ENCODE peak calls at places on chromosomes 7 and 10, in five cellular contexts. Z is astrocyte of the spinal cord, L is SK-N-SH, O is GM06990, F is cardiac muscle cell. K is an unnamed sample.

GRCh38 chr7:100127866-100128601 is 1.3 kb downstream of the MBLAC1 start:
- DNase-seq in Z (no peak), L (peak), O (peak), F (peak), K (peak)

GRCh38 chr7:104039363-104039762 is 49.9 kb upstream of the RELN start:
- DNase-seq in O (no peak), F (no peak), Z (no peak), L (no peak), K (no peak)

GRCh38 chr7:140333209-140333608 is 65.1 kb downstream of the SLC37A3 start:
- DNase-seq in F (no peak), L (no peak), O (no peak), Z (no peak), K (no peak)

GRCh38 chr7:132939495-132939894 is 142.4 kb downstream of the CHCHD3 start:
- DNase-seq in F (no peak), Z (no peak), L (no peak), O (no peak), K (no peak)

GRCh38 chr7:69762821-69763352 is 164.6 kb downstream of the AUTS2 start:
- DNase-seq in Z (no peak), O (peak), L (no peak), F (no peak), K (no peak)

GRCh38 chr7:40726559-40726958 is 591.8 kb downstream of the SUGCT start:
- DNase-seq in O (no peak), F (no peak), L (no peak), Z (no peak), K (no peak)

GRCh38 chr7:25116621-25117020 is 8.4 kb downstream of the CYCS start:
- DNase-seq in Z (no peak), L (no peak), O (no peak), F (no peak), K (no peak)

GRCh38 chr10:63103971-63104409 is 29.1 kb upstream of the NRBF2 start:
- DNase-seq in O (no peak), L (no peak), F (no peak), Z (no peak), K (no peak)

GRCh38 chr10:98344589-98345038 is 70.4 kb downstream of the PYROXD2 start:
- DNase-seq in L (no peak), O (no peak), Z (peak), F (peak), K (no peak)

GRCh38 chr7:50648076-50648475 is 82.9 kb upstream of the DDC start:
- DNase-seq in O (no peak), L (no peak), Z (no peak), F (no peak), K (no peak)

GRCh38 chr7:159226303-159226702 is 81.6 kb upstream of the VIPR2 start:
- DNase-seq in O (no peak), L (peak), F (no peak), Z (no peak), K (no peak)

GRCh38 chr10:122013311-122013780 is 24.4 kb downstream of the TACC2 start:
- DNase-seq in O (no peak), Z (no peak), L (no peak), F (no peak), K (no peak)

GRCh38 chr7:2980406-2981102 is 63.1 kb downstream of the CARD11 start:
- DNase-seq in F (no peak), Z (no peak), L (no peak), O (peak), K (peak)

GRCh38 chr10:126841341-126841902 is 63.8 kb upstream of the DOCK1 start:
- DNase-seq in F (no peak), Z (no peak), O (no peak), L (no peak), K (no peak)

GRCh38 chr7:4108951-4109350 is 573.1 kb upstream of the FOXK1 start:
- DNase-seq in F (no peak), Z (no peak), O (no peak), L (no peak), K (no peak)

GRCh38 chr7:33831389-33832118 is 73.8 kb upstream of the BMPER start:
- DNase-seq in F (no peak), O (no peak), L (no peak), Z (no peak), K (no peak)

GRCh38 chr10:117470733-117471132 is 71.8 kb upstream of the EMX2 start:
- DNase-seq in Z (no peak), F (no peak), O (no peak), L (no peak), K (no peak)

GRCh38 chr10:48400129-48400849 is 93.8 kb downstream of the MAPK8 start:
- DNase-seq in F (no peak), O (no peak), Z (peak), L (no peak), K (no peak)

GRCh38 chr7:43758861-43759683 is 592 bp downstream of the BLVRA start:
- DNase-seq in L (peak), Z (peak), F (peak), O (peak), K (peak)

GRCh38 chr10:96636546-96636945 is 49.7 kb upstream of the TM9SF3 start:
- DNase-seq in F (no peak), O (no peak), L (no peak), Z (no peak), K (no peak)

GRCh38 chr7:9242604-9243003 is 809.2 kb downstream of the NXPH1 start:
- DNase-seq in L (no peak), F (no peak), O (no peak), Z (no peak), K (no peak)

GRCh38 chr10:91335147-91335546 is 75.0 kb upstream of the HECTD2 start:
- DNase-seq in O (no peak), L (no peak), Z (no peak), F (no peak), K (no peak)

GRCh38 chr7:82429408-82429807 is 14.2 kb downstream of the CACNA2D1 start:
- DNase-seq in L (no peak), F (no peak), Z (no peak), O (no peak), K (no peak)

GRCh38 chr10:28711079-28711478 is 33.8 kb downstream of the BAMBI start:
- DNase-seq in L (no peak), O (no peak), F (no peak), Z (no peak), K (no peak)

GRCh38 chr10:71751515-71752224 is 21.6 kb downstream of the VSIR start:
- DNase-seq in L (no peak), Z (no peak), O (no peak), F (no peak), K (no peak)

GRCh38 chr10:128481152-128481551 is 354.9 kb upstream of the MKI67 start:
- DNase-seq in F (no peak), Z (no peak), L (no peak), O (no peak), K (no peak)

GRCh38 chr7:45391618-45392451 is 182.3 kb upstream of the ADCY1 start:
- DNase-seq in L (peak), O (no peak), Z (no peak), F (no peak), K (no peak)

GRCh38 chr10:5530412-5530806 is 5.6 kb downstream of the CALML3 start:
- DNase-seq in L (no peak), O (no peak), Z (no peak), F (no peak), K (no peak)

GRCh38 chr7:1854521-1855395 is 184.7 kb downstream of the ELFN1 start:
- DNase-seq in O (no peak), Z (no peak), L (no peak), F (no peak), K (no peak)

GRCh38 chr7:79199266-79199665 is 254.2 kb downstream of the MAGI2 start:
- DNase-seq in F (no peak), Z (no peak), O (no peak), L (no peak), K (no peak)

GRCh38 chr10:86057708-86058107 is 308.9 kb downstream of the GRID1 start:
- DNase-seq in F (no peak), Z (no peak), L (no peak), O (no peak), K (no peak)

GRCh38 chr7:93327006-93327633 is 95.0 kb downstream of the VPS50 start:
- DNase-seq in L (no peak), Z (peak), O (no peak), F (no peak), K (no peak)

GRCh38 chr10:62053860-62054259 is 152.4 kb downstream of the ARID5B start:
- DNase-seq in Z (no peak), F (no peak), O (no peak), L (no peak), K (no peak)

GRCh38 chr10:100802607-100803006 is 57.2 kb downstream of the PAX2 start:
- DNase-seq in Z (no peak), F (no peak), L (no peak), O (no peak), K (no peak)

GRCh38 chr10:102537948-102538347 is 34.2 kb downstream of the SUFU start:
- DNase-seq in Z (no peak), L (no peak), O (no peak), F (no peak), K (no peak)

GRCh38 chr10:96606216-96606615 is 19.4 kb upstream of the TM9SF3 start:
- DNase-seq in O (no peak), L (no peak), Z (peak), F (no peak), K (no peak)

DNA sequence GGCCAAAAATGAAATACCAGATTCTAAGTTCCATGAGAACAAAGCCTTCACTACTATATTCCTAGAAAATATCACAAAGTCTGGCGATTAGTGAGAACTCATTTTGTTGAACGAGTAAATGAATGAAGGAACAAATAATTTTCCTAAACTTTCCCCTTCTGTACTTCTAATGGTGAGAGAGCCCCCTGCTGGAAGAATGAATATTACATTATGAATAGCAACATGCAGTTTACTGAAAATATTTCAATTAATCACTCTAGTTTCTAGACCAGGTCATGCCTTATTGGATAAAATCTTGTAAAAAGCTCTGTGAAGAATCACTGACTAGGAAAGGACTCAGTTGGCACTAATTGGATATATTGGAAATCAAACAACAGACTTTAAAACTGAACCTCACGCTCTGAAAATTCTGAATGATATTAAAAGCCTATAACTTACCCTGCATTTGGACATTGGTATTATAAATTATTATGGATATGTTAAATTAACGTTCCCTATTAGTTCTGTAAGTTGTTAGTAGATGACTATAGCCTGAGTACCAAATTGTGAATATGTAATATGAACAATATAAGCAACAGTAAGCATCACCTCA is 32.4 kb upstream of the MTPN start:
- DNase-seq in F (peak), L (peak), O (no peak), Z (peak), K (peak)
- TF ChIP-seq CTCF in F (peak), L (peak), O (peak), Z (peak), K (peak)

DNA sequence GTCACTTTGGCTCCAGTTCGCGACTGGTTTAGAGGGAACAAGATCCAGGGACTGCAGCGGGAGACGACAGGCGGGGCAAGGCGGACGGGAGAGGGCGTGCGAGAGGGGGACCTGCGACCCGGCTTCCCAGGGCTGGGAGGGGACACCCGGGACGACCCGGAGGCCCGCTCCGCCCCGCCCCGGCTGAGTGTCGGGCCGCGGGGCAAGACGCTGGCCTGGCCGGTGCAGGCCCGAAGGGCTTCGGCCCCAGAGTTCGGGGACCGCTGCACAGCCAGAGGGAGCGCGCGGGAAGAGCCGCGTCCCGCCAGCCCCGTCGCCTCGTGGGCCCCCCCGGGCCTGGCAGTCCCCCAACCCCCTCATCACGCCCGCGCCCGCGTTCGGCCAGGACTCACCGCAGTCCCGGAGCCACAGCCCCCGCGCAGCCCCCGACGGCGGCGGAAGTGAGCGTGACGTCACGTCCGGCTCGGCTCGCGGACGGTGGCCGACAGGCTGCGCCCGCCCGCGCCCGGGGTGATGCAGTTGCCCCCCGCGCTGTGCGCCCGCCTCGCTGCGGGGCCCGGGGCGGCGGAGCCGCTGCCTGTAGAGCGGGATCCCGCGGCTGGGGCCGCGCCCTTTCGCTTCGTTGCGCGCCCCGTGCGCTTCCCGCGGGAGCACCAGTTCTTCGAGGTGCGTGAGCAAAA is at the start of the genes TUBGCP2 and ZNF511:
- DNase-seq in F (peak), L (peak), O (peak), Z (peak), K (peak)
- TF ChIP-seq CTCF in F (peak), L (no peak), O (peak), Z (peak), K (no peak)

DNA sequence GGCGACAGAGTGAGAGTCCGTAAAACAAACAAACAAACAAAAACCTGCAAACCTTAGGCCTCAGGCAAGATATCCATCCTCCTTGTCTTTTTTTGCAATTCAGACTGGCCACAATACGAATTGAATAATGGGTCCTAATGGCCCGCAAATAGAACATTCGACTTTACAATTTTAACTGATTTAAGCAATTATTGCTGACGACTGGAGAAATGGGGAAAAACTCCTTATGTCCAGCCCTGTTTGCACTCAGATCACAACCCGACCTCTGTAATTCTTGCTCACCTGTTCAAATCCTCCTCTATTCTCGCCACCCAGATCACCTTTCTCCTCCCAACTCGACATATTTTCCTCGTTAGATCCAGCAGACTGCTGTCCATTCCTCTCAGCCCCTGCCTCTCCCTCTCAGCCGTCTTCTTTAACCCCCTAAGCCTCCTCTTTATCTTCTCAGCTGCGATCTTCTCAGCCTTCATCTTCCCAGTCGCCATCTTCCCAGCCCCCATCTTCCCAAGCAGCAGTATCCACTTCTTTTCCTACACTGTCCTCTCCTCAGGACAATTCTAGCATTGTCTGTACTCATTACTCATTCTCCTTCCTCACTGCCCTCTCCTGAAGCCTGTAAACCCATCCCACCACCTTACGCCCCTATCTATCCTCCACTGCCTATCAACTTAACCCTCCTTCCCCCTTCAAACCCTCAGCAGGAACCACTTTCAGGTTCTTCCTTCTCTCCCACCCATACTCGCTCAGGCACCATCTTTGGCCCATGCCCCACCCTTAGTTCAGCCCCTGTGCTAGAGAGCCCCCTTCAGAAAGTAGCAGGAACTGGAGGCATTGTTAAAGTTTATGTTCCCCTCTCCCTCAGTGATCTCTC is 61.8 kb downstream of the LRRC17 start:
- DNase-seq in O (no peak), L (no peak), F (no peak), Z (no peak), K (no peak)
- TF ChIP-seq CTCF in O (peak), L (peak), F (peak), Z (no peak), K (peak)

DNA sequence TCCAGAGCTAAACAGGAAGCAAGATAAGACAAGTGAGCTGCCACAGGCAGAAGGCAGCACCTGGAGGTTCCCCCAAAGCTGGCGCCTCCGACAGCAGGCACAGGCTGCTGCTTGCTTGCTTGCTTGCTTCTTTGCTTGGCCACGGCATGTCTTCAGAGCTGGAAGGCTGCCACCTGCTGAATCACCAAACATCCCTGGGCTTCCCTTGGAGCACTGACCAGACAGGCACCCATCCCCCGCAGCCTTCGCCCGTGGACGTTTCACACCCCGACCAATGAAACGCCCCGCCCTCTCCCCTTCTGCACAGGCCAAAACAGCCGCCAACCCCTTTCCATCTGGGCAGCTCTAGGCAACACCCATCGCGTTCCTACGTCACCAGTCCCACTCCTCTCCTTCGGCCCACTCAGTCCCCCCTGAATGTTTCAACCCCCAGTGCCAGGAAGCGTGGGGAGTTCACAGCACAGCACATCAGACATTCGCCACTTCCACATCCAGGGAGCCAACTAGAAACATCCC is 1.7 kb downstream of the SGMS1 start:
- DNase-seq in Z (peak), L (peak), O (peak), F (peak), K (peak)
- TF ChIP-seq CTCF in Z (peak), L (no peak), O (peak), F (no peak), K (peak)

GRCh38 chr10:80443531-80443974 is 10.6 kb upstream of the TSPAN14 start:
- DNase-seq in L (peak), Z (no peak), F (no peak), O (no peak), K (peak)
- TF ChIP-seq CTCF in L (peak), Z (peak), F (peak), O (peak), K (peak)

DNA sequence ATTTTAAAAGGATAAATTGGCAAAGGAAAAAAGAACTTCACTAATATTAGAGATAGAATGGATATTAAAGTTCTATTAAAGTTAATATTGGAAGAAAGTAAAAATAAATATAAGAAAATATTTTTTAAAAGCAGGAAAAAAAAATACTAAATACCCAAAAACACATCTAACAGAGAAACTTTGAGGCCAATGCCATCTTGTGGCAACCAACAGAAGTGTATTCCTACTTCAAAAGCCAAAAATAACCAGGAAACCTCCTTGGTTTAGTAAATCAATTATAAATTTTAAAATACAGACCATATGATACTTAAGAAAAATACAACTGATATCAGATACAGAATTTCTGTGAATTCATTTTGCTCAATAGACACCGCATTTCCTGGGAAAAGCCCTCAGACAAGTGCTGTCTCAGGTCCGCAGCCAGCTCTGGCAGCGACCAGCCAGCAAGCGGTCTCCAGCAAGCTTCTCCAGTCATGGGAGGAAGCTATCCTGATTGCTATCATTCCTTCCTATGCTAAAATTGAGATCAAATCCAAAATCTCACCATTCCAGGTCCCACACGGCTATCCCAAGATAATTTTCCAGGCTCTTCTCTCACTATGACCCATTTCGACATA is 65.3 kb downstream of the LMBR1 start:
- DNase-seq in Z (peak), O (no peak), L (peak), F (peak), K (no peak)
- TF ChIP-seq CTCF in Z (peak), O (peak), L (peak), F (peak), K (peak)

DNA sequence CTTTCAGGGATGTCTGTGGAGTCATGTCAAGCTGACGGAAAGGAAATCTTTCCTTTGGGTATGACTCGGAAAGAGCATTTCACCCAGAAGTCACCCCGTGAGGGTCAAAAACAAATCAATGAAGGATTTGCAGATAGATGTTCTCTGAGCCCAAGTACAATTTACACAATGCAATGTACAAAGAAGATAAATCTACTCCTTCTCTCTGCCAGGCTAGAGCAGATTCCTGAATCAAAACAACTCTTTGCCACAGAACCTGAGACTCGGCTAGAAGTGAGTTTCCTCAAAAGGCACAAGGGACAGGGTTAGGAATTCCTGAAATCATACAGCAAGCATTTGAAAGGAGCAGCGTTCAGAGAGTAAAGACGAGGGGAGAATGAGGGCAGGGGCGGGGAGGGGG is 34.0 kb upstream of the CALN1 start:
- DNase-seq in Z (no peak), L (no peak), F (no peak), O (no peak), K (no peak)
- TF ChIP-seq CTCF in Z (no peak), L (no peak), F (no peak), O (no peak), K (no peak)

K was measured in GM10248.